ENCODE peak calls at places on chromosomes 11 and 22, in four cellular contexts. N is fibroblast of the aortic adventitia, X is GM13976, W is HCT116. Z is an unnamed sample.
A peak's percentile ranks its signal among the peaks of the same experiment; 100 is the strongest.

GRCh38 chr11:44623716-44624491 is 58.4 kb downstream of the CD82 start:
- DNase-seq in N (no peak), W (no peak), X (peak; percentile 22), Z (no peak)

GRCh38 chr11:102287963-102288744 is 29.1 kb upstream of the BIRC3 start:
- DNase-seq in N (peak; percentile 88), X (peak; percentile 83), W (peak; percentile 69), Z (no peak)

GRCh38 chr11:67367014-67367835 is 6.2 kb downstream of the CLCF1 start:
- DNase-seq in N (no peak), X (no peak), W (no peak), Z (no peak)

GRCh38 chr11:100866453-100866852 is 179.4 kb downstream of the ARHGAP42 start:
- DNase-seq in W (no peak), X (no peak), N (no peak), Z (no peak)

GRCh38 chr11:64814712-64815187 is 4.4 kb upstream of the MEN1 start:
- DNase-seq in X (no peak), W (no peak), N (no peak), Z (no peak)

GRCh38 chr11:17382046-17382728 is 6.3 kb downstream of the KCNJ11 start:
- DNase-seq in W (no peak), N (no peak), X (no peak), Z (no peak)

GRCh38 chr11:116931206-116931953 is 94.0 kb upstream of the APOA1 start:
- DNase-seq in N (peak; percentile 40), W (no peak), X (peak; percentile 24), Z (no peak)

GRCh38 chr11:68049509-68050370 is 10.9 kb downstream of the TCIRG1 start:
- DNase-seq in N (no peak), W (no peak), X (peak; percentile 25), Z (no peak)

GRCh38 chr11:63277345-63277943 is 34.0 kb upstream of the SLC22A25 start:
- DNase-seq in N (no peak), X (no peak), W (no peak), Z (no peak)

GRCh38 chr22:19098157-19098556 is 24.1 kb downstream of the DGCR2 start:
- DNase-seq in X (no peak), N (no peak), W (no peak), Z (no peak)

GRCh38 chr11:57638811-57639320 is 10.8 kb downstream of the YPEL4 start:
- DNase-seq in W (no peak), N (peak; percentile 24), X (peak; percentile 58), Z (no peak)

GRCh38 chr22:29840498-29840897 is 2.4 kb upstream of the ASCC2 start:
- DNase-seq in X (no peak), N (no peak), W (no peak), Z (no peak)

GRCh38 chr22:23534201-23534850 is 45.8 kb downstream of the IGLL1 start:
- DNase-seq in X (no peak), N (no peak), W (no peak), Z (no peak)

GRCh38 chr11:9760180-9760550 is 96.3 kb downstream of the SWAP70 start:
- DNase-seq in N (peak; percentile 97), W (no peak), X (no peak), Z (no peak)

GRCh38 chr11:95104916-95105315 is 15.3 kb downstream of the ENDOD1 start:
- DNase-seq in N (no peak), W (no peak), X (no peak), Z (no peak)

DNA sequence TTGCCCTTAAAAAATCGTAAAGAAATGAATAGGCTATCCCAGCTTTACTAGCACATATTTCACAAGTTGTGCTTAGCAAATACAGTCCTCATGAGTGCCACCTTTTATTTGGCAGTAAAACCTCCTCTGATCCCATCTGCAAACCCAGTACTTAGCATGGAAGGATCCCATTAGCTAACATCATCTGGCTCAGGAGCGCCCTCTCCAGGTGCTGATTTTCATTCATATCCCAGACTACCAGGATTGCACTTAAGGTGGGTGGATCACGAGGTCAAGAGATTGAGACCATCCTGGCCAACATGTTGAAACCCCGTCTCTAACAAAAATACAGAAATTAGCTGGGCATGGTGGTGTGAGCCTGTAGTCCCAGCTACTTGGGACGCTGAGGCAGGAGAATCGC is 76.1 kb upstream of the PAX6 start:
- DNase-seq in X (no peak), N (no peak), W (peak; percentile 18), Z (no peak)
- TF ChIP-seq CTCF in X (no peak), N (no peak), W (no peak), Z (no peak)

GRCh38 chr11:12485328-12485727 is 108.0 kb downstream of the PARVA start:
- DNase-seq in W (no peak), N (no peak), X (no peak), Z (no peak)
- TF ChIP-seq CTCF in W (no peak), N (peak; percentile 62), X (no peak), Z (peak; percentile 2)

DNA sequence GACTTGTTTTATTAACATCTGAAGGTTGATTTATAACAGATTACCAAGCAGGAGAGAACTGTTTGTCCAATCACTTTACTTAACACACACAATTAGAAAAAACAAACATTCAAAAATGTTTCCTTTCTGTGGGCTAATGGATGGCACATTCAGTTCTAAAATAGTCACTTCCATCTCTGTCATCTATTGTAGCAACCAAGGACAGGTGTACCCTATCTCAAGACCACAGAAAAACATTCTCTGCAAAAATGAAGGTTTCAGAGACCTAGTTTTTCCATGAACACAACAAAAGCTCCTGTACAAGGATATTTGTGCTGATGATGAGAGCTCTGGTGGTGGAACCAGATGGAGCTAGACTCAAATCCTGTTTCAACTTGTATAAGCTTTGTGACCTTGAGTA is 239.9 kb downstream of the CADM1 start:
- DNase-seq in X (no peak), W (no peak), N (no peak), Z (no peak)
- TF ChIP-seq CTCF in X (no peak), W (no peak), N (no peak), Z (no peak)

DNA sequence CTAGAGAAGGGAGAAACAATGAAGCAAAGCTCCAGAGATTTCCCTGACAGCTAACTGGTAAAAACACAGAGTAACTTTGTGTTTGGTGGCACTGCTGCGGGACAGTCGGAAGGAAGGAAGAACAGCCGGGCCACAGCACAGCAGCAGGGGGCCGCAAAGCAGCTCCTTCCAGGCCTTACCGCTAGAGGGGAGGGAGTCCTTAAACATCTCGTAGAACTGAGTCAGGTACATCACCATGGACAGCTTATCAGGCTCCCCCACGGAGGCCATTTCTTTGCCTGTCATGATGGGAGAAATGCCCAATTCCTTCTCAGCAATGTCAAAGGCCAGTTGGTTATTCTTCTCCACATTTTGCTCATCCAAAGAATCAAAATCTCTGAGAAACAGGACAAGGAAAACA is 114.6 kb upstream of the BID start:
- DNase-seq in X (no peak), N (no peak), W (no peak), Z (no peak)
- TF ChIP-seq CTCF in X (no peak), N (peak; percentile 27), W (no peak), Z (peak; percentile 51)

DNA sequence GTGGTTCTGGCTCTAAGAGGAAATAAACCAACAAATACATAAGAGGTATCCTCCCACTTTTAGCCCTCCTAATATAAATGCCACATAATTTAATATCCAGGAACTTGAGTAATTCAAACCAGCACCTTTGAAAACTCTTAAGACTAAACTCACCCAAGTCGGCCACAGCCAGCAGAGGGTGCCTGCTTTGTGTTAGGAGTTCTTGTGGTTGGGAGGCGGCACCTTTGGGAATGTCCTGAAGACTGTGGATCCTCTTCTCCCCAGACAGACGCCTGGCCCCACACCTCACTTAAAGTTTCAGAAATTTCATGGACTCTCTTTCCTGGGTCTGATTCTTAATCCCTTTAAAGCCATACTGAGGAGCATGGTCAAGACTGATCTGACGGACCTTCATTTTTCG is 169.0 kb downstream of the TBC1D22A start:
- DNase-seq in N (peak; percentile 9), W (peak; percentile 10), X (no peak), Z (no peak)
- TF ChIP-seq CTCF in N (peak; percentile 9), W (peak; percentile 17), X (no peak), Z (peak; percentile 42)

GRCh38 chr11:2631161-2631560 is 68.6 kb downstream of the KCNQ1OT1 start:
- DNase-seq in X (no peak), N (no peak), W (no peak), Z (no peak)
- TF ChIP-seq CTCF in X (no peak), N (no peak), W (no peak), Z (no peak)

GRCh38 chr22:41957941-41958556 is 6.1 kb downstream of the SMIM45 start:
- DNase-seq in N (no peak), X (no peak), W (no peak), Z (no peak)
- TF ChIP-seq CTCF in N (no peak), X (no peak), W (no peak), Z (no peak)

GRCh38 chr11:65854161-65854592 is 3.8 kb downstream of the CFL1 start:
- DNase-seq in N (no peak), X (no peak), W (no peak), Z (no peak)

GRCh38 chr11:65851083-65851579 is 6.8 kb downstream of the CFL1 start:
- DNase-seq in W (no peak), N (no peak), X (peak; percentile 55), Z (no peak)

GRCh38 chr11:65851811-65852507 is 6.0 kb downstream of the CFL1 start:
- DNase-seq in N (no peak), W (no peak), X (no peak), Z (no peak)

GRCh38 chr11:65853249-65853979 is 4.6 kb downstream of the CFL1 start:
- DNase-seq in N (no peak), X (no peak), W (no peak), Z (no peak)

GRCh38 chr11:65852508-65853248 is 5.3 kb downstream of the CFL1 start:
- DNase-seq in X (no peak), W (no peak), N (no peak), Z (no peak)
- TF ChIP-seq CTCF in X (no peak), W (no peak), N (no peak), Z (no peak)